ENCODE peak calls at places on chromosomes 12 and 14, in ten cellular contexts. G is HL-60; H is activated gamma-delta T cell treated with anti-CD3 and anti-CD28 coated beads, Interleukin-2, amount 50 U/mL, for 16 hours; O is stimulated activated CD4-positive, alpha-beta T cell treated with anti-CD3 and anti-CD28 coated beads, Interleukin-2, amount 100 ng/mL, for 24 hours; I is cerebellar cortex; T is activated T-helper 1 cell treated with anti-CD3 and anti-CD28 coated beads, Interleukin-2, amount 50 U/mL, for 16 hours; N is H4; Z is RPMI7951; M is HT1080; S is aorta. D is an unnamed sample.

GRCh38 chr12:6458281-6459003 is 6.6 kb downstream of the TAPBPL start:
- DNase-seq in I (no peak), M (no peak), O (no peak), N (no peak), S (no peak), H (no peak), G (no peak), Z (no peak), T (no peak), D (no peak)

GRCh38 chr14:77290705-77291104 is 19.7 kb upstream of the NGB start:
- DNase-seq in I (no peak), N (no peak), O (no peak), G (no peak), T (no peak), H (no peak), S (no peak), M (peak; percentile 26), Z (no peak), D (no peak)

GRCh38 chr12:62481843-62482540 is 15.4 kb downstream of the MON2 start:
- DNase-seq in S (no peak), I (no peak), H (no peak), M (no peak), Z (peak; percentile 8), T (no peak), O (no peak), N (no peak), G (no peak), D (no peak)

GRCh38 chr12:22046090-22046967 is at the start of gene CMAS:
- DNase-seq in H (peak; percentile 66), O (peak; percentile 86), N (peak; percentile 75), I (peak; percentile 71), T (peak; percentile 71), G (peak; percentile 70), Z (peak; percentile 69), S (peak; percentile 84), M (peak; percentile 73), D (peak; percentile 88)

GRCh38 chr14:56133547-56133946 is 15.3 kb downstream of the PELI2 start:
- DNase-seq in T (no peak), I (peak; percentile 98), Z (no peak), O (no peak), G (no peak), N (no peak), S (no peak), M (no peak), H (no peak), D (no peak)

GRCh38 chr12:8648598-8649205 is 13.9 kb downstream of the MFAP5 start:
- DNase-seq in M (no peak), N (no peak), G (no peak), H (peak; percentile 40), Z (no peak), I (no peak), T (peak; percentile 43), O (peak; percentile 78), S (no peak), D (no peak)

GRCh38 chr14:39015360-39015961 is 87.6 kb downstream of the SEC23A start:
- DNase-seq in M (peak; percentile 15), S (no peak), O (peak; percentile 7), H (no peak), G (peak; percentile 41), Z (peak; percentile 32), N (peak; percentile 34), T (no peak), I (peak; percentile 35), D (no peak)

GRCh38 chr14:37834275-37834674 is 238.8 kb downstream of the TTC6 start:
- DNase-seq in T (no peak), I (no peak), M (no peak), Z (no peak), G (no peak), H (no peak), S (no peak), N (no peak), O (no peak), D (no peak)

GRCh38 chr12:30043151-30043550 is 259.4 kb upstream of the TMTC1 start:
- DNase-seq in M (no peak), G (no peak), T (no peak), H (no peak), S (no peak), Z (peak; percentile 31), O (no peak), I (no peak), N (no peak), D (no peak)

GRCh38 chr14:42884100-42884499 is 1277.4 kb downstream of the LRFN5 start:
- DNase-seq in H (no peak), Z (peak; percentile 0), G (peak; percentile 54), I (no peak), S (no peak), T (no peak), N (peak; percentile 91), M (peak; percentile 80), O (no peak), D (no peak)

GRCh38 chr14:54567634-54568561 is 970 bp downstream of the SAMD4A start:
- DNase-seq in M (no peak), S (peak; percentile 83), I (peak; percentile 50), H (peak; percentile 8), T (peak; percentile 29), G (peak; percentile 25), O (peak; percentile 56), N (no peak), Z (peak; percentile 39), D (peak; percentile 74)

GRCh38 chr14:99318959-99319295 is 46.9 kb upstream of the BCL11B start:
- DNase-seq in N (no peak), H (no peak), S (no peak), T (no peak), Z (no peak), O (no peak), G (no peak), M (no peak), I (no peak), D (no peak)

GRCh38 chr12:69998922-69999321 is 173.9 kb downstream of the MYRFL start:
- DNase-seq in M (no peak), N (no peak), O (no peak), G (no peak), T (no peak), I (no peak), H (no peak), S (no peak), Z (no peak), D (no peak)

D was measured in Right ventricle myocardium inferior.